ENCODE peak calls at places on chromosomes 11 and 22, in seven cellular contexts. R, P, Q, X, O, M and G are unnamed samples.

GRCh38 chr11:6404341-6405038 is 14.2 kb downstream of the SMPD1 start:
- DNase-seq in R (no peak), P (no peak), Q (no peak), X (no peak), O (no peak), M (no peak), G (no peak)

GRCh38 chr22:47484960-47485571 is 722.6 kb downstream of the TBC1D22A start:
- DNase-seq in R (no peak), P (no peak), Q (no peak), X (no peak), O (no peak), M (no peak), G (no peak)

GRCh38 chr22:22180738-22181514 is 63.7 kb upstream of the VPREB1 start:
- DNase-seq in R (no peak), P (no peak), Q (no peak), X (no peak), O (no peak), M (no peak), G (no peak)

GRCh38 chr11:106403751-106404150 is 326.3 kb downstream of the AASDHPPT start:
- DNase-seq in R (no peak), P (no peak), Q (no peak), X (no peak), O (no peak), M (no peak), G (no peak)

GRCh38 chr11:128052912-128053641 is 534.3 kb downstream of the ETS1 start:
- DNase-seq in R (no peak), P (no peak), Q (no peak), X (peak), O (no peak), M (no peak), G (no peak)

GRCh38 chr11:100105605-100106358 is 581.3 kb upstream of the ARHGAP42 start:
- DNase-seq in R (no peak), P (no peak), Q (no peak), X (no peak), O (no peak), M (no peak), G (no peak)

GRCh38 chr11:35204614-35205013 is 65.6 kb downstream of the CD44 start:
- DNase-seq in R (no peak), P (no peak), Q (no peak), X (no peak), O (no peak), M (no peak), G (no peak)

GRCh38 chr11:103682318-103683184 is 353.9 kb upstream of the DDI1 start:
- DNase-seq in R (peak), P (peak), Q (no peak), X (peak), O (peak), M (peak), G (peak)

GRCh38 chr22:26669060-26669481 is 11.7 kb downstream of the MIAT start:
- DNase-seq in R (no peak), P (no peak), Q (no peak), X (peak), O (peak), M (no peak), G (no peak)

GRCh38 chr11:104731890-104732289 is 166.4 kb downstream of the CASP12 start:
- DNase-seq in R (no peak), P (no peak), Q (no peak), X (no peak), O (no peak), M (no peak), G (no peak)

GRCh38 chr11:18091731-18092130 is 14.2 kb downstream of the SAAL1 start:
- DNase-seq in R (no peak), P (no peak), Q (no peak), X (no peak), O (no peak), M (no peak), G (no peak)

GRCh38 chr22:20105456-20106204 is 10.3 kb upstream of the RANBP1 start:
- DNase-seq in R (no peak), P (no peak), Q (no peak), X (no peak), O (no peak), M (no peak), G (no peak)

GRCh38 chr22:28017859-28018258 is 98.8 kb upstream of the PITPNB start:
- DNase-seq in R (no peak), P (no peak), Q (no peak), X (no peak), O (no peak), M (no peak), G (no peak)

GRCh38 chr11:79375818-79376550 is 64.8 kb downstream of the TENM4 start:
- DNase-seq in R (no peak), P (no peak), Q (no peak), X (no peak), O (no peak), M (peak), G (no peak)

GRCh38 chr11:2445107-2445947 is 519 bp downstream of the KCNQ1 start:
- DNase-seq in R (no peak), P (no peak), Q (no peak), X (no peak), O (no peak), M (no peak), G (no peak)
- TF ChIP-seq TAF1 in R (no peak), P (no peak), Q (no peak), X (no peak), O (no peak), M (no peak), G (no peak)

GRCh38 chr11:71322861-71323582 is 70.6 kb upstream of the SHANK2 start:
- DNase-seq in R (no peak), P (no peak), Q (no peak), X (no peak), O (no peak), M (no peak), G (no peak)

GRCh38 chr11:71324788-71325417 is 72.5 kb upstream of the SHANK2 start:
- DNase-seq in R (no peak), P (no peak), Q (no peak), X (no peak), O (no peak), M (no peak), G (no peak)

GRCh38 chr11:71323876-71324526 is 71.6 kb upstream of the SHANK2 start:
- DNase-seq in R (no peak), P (no peak), Q (no peak), X (no peak), O (no peak), M (no peak), G (no peak)

GRCh38 chr11:71322192-71322735 is 69.9 kb upstream of the SHANK2 start:
- DNase-seq in R (no peak), P (no peak), Q (no peak), X (no peak), O (no peak), M (no peak), G (no peak)

GRCh38 chr11:71321433-71322191 is 69.2 kb upstream of the SHANK2 start:
- DNase-seq in R (no peak), P (no peak), Q (no peak), X (no peak), O (no peak), M (no peak), G (no peak)
- TF ChIP-seq TAF1 in R (no peak), P (no peak), Q (no peak), X (no peak), O (no peak), M (no peak), G (no peak)

DNA sequence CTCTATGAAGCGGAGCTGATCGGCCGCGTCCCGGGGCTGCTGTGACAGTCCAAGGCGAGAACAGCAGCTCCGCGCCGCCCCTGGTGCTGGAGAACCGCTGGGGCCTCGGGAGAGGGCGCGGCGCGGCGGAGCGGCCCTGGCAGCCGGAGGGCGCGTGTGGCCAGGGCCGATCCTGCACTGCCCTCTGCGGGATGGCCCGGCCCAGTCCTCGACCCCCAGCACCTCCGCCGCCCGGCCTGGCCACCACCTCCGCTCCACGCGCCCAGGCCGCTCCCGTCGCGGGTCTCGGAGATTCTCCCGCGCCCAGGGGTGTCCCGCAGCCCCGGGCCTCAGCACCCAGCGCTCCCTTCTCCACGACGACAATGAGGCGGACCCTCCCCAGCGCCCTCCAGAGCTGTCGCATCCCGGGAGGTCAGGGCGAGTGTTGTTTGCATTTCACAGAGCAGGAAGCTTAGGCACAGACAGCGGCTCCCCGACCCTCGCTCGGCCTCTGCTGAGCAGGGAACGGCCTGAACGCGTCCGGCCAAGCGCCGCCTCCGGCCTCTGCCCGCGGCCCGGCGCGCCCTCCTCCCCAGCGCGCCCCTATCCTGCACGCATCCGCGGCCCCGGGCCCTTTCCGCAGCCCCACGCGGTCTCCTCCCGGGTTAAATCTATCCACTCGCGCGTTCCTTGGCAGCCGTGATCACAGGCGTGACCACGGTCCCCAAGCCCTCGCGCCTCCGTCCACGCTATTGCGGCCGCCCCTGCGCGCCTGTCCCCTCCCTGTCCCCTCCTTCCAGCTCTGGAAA is 109.7 kb downstream of the WNT7B start:
- DNase-seq in R (no peak), P (no peak), Q (no peak), X (peak), O (no peak), M (no peak), G (no peak)
- TF ChIP-seq TAF1 in R (no peak), P (no peak), Q (no peak), X (no peak), O (no peak), M (no peak), G (no peak)

GRCh38 chr11:62667460-62667859 is 2.3 kb downstream of the CSKMT start:
- DNase-seq in R (no peak), P (no peak), Q (no peak), X (no peak), O (no peak), M (no peak), G (no peak)

GRCh38 chr11:62665075-62665629 is at the start of the genes C11orf98 and CSKMT:
- DNase-seq in R (no peak), P (peak), Q (peak), X (peak), O (peak), M (peak), G (peak)

GRCh38 chr11:62665630-62666258 is 632 bp downstream of the CSKMT start:
- DNase-seq in R (no peak), P (peak), Q (no peak), X (peak), O (no peak), M (no peak), G (no peak)

GRCh38 chr11:62666259-62666926 is 1.3 kb downstream of the CSKMT start:
- DNase-seq in R (no peak), P (peak), Q (no peak), X (no peak), O (no peak), M (no peak), G (no peak)

DNA sequence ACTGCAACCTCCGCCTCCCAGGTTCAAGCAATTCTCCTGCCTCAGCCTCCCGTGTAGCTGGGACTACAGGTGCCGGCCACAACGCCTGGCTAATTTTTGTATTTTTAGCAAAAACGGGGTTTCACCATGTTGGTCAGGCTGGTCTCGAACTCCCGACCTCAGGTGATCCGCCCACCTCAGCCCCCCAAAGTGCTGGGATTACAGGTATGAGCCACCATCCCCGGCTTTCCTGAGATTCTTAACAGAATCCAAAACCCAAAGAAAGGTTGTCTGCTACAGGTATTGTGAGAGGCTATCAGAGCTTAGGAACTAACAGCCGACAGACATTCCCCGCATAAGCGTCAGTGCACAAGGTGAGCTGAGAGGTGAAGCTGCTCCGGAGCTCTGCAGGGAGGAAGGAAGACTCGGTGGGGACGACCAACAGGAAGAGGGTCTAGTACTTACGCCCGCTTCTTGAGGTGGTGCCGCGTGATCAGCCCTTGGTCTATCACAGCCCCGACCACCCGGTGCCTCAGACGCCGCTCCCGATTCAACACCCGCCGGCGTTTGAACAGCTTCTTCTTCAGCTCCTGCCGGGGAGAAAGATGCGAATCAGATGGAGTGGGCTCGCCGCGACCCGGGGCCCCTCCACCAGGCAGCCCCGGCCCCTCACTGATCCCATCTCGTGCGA is 470 bp downstream of the C11orf98 start:
- DNase-seq in R (no peak), P (no peak), Q (peak), X (peak), O (peak), M (no peak), G (peak)
- TF ChIP-seq TAF1 in R (no peak), P (no peak), Q (peak), X (no peak), O (no peak), M (no peak), G (no peak)

DNA sequence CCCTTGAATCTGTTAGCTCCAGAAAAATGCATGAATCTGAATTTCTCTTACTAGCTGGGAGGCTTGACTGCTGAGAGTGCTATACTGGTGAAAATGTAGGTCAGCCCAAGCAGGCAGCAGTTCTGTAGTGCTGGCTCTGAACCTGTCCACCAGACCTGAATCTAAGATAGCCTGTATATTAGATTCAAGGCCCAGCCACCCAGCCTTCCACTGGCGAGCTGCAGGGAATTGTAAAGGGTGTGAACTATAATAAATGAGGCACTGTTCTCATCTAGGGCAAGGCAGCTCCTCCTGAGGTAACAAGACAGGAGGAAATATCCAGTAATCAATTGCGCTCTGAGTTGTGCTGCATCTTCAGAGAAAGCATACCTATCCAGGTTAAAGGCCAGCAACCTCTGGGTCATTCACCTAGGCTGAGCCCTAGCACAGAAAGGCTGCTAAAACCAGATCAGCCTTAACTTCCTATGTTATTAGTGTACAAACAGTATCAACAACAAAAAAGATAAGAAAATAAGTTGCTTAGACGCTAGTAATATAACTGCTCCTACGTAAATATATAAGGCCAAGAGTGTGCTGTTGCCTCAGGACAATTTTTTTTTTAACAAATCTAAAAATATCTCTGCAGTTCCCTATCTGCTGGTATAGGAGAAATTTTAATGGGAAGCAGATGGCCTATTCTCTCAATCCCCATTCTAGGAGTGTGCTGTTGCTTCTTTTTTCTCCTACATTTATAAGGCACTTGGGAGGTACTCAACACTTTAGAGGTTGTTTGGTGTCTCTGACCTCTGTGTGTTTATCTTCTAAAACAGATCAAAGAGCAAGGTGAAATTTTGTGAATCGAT is 63.0 kb downstream of the RELT start:
- DNase-seq in R (no peak), P (no peak), Q (no peak), X (peak), O (peak), M (no peak), G (no peak)
- TF ChIP-seq TAF1 in R (no peak), P (no peak), Q (no peak), X (no peak), O (no peak), M (no peak), G (no peak)

GRCh38 chr11:108584973-108585372 is 8.6 kb downstream of the EXPH5 start:
- DNase-seq in R (no peak), P (no peak), Q (no peak), X (no peak), O (no peak), M (no peak), G (no peak)
- TF ChIP-seq TAF1 in R (no peak), P (no peak), Q (no peak), X (no peak), O (no peak), M (no peak), G (no peak)

GRCh38 chr11:58807358-58807757 is 37.1 kb downstream of the GLYATL2 start:
- DNase-seq in R (no peak), P (no peak), Q (no peak), X (no peak), O (no peak), M (no peak), G (no peak)

GRCh38 chr11:58801302-58801701 is 43.2 kb downstream of the GLYATL2 start:
- DNase-seq in R (no peak), P (no peak), Q (no peak), X (no peak), O (no peak), M (no peak), G (no peak)

GRCh38 chr11:58801974-58802545 is 42.4 kb downstream of the GLYATL2 start:
- DNase-seq in R (no peak), P (no peak), Q (no peak), X (no peak), O (no peak), M (no peak), G (no peak)

GRCh38 chr11:58805065-58805464 is 39.4 kb downstream of the GLYATL2 start:
- DNase-seq in R (no peak), P (no peak), Q (no peak), X (no peak), O (no peak), M (no peak), G (no peak)
- TF ChIP-seq TAF1 in R (no peak), P (no peak), Q (no peak), X (no peak), O (no peak), M (no peak), G (no peak)